ENCODE peak calls at places on chromosomes 2 and 18, in eight cellular contexts. F is T-helper 9 cell; D is GDM1; U is mesothelial cell of epicardium; Z is stimulated activated CD4-positive, alpha-beta T cell treated with anti-CD3 and anti-CD28 coated beads, Interleukin-4, amount 100 ng/mL, for 4 hours; I is stimulated activated CD8-positive, alpha-beta memory T cell treated with anti-CD3 and anti-CD28 coated beads, Interleukin-15, amount 100 ng/mL, for 4 hours; X is adipocyte; W is AG20443. B is an unnamed sample.

GRCh38 chr18:39191931-39192330 is 1626.3 kb upstream of the CELF4 start:
- DNase-seq in I (no peak), D (no peak), W (no peak), X (no peak), U (no peak), Z (no peak), F (no peak), B (no peak)

GRCh38 chr2:58313926-58314325 is 72.8 kb upstream of the FANCL start:
- DNase-seq in U (no peak), D (no peak), W (no peak), I (no peak), Z (no peak), X (no peak), F (no peak), B (no peak)

GRCh38 chr18:55317832-55318231 is 270.2 kb downstream of the TCF4 start:
- DNase-seq in W (no peak), F (no peak), X (peak), Z (no peak), I (no peak), D (no peak), U (no peak), B (no peak)

GRCh38 chr2:38233231-38233983 is 143.7 kb downstream of the ATL2 start:
- DNase-seq in X (peak), U (no peak), I (no peak), F (no peak), W (peak), Z (no peak), D (no peak), B (no peak)

GRCh38 chr2:47631840-47632398 is 151.0 kb upstream of the MSH6 start:
- DNase-seq in F (no peak), D (no peak), W (peak), Z (no peak), I (no peak), X (peak), U (no peak), B (no peak)

GRCh38 chr2:113272463-113272862 is 6.3 kb downstream of the PAX8 start:
- DNase-seq in D (no peak), I (no peak), X (no peak), W (no peak), F (no peak), Z (no peak), U (no peak), B (no peak)

GRCh38 chr2:30233142-30233961 is 2.0 kb downstream of the LBH start:
- DNase-seq in Z (no peak), W (no peak), X (peak), F (no peak), I (no peak), D (no peak), U (no peak), B (no peak)

GRCh38 chr2:134301099-134301970 is 47.5 kb downstream of the MGAT5 start:
- DNase-seq in I (no peak), U (no peak), D (no peak), X (peak), W (peak), F (no peak), Z (no peak), B (peak)

GRCh38 chr2:111954602-111955332 is 56.4 kb downstream of the MERTK start:
- DNase-seq in U (no peak), D (no peak), W (no peak), Z (no peak), X (no peak), I (no peak), F (no peak), B (peak)

GRCh38 chr18:57909620-57910019 is 106.5 kb upstream of the ATP8B1 start:
- DNase-seq in Z (no peak), D (no peak), F (no peak), W (no peak), X (peak), I (no peak), U (no peak), B (no peak)

GRCh38 chr2:62270728-62271127 is 74.8 kb downstream of the B3GNT2 start:
- DNase-seq in F (no peak), D (peak), Z (no peak), I (no peak), W (no peak), X (peak), U (peak), B (no peak)

GRCh38 chr2:102286041-102286440 is 25.3 kb upstream of the IL1RL1 start:
- DNase-seq in F (no peak), U (no peak), I (no peak), X (no peak), Z (no peak), W (no peak), D (no peak), B (no peak)

GRCh38 chr2:207216454-207216853 is 50.7 kb upstream of the KLF7 start:
- DNase-seq in I (no peak), D (no peak), W (no peak), X (no peak), U (no peak), F (no peak), Z (no peak), B (no peak)

GRCh38 chr2:216015722-216016464 is 2.5 kb upstream of the MREG start:
- DNase-seq in F (peak), Z (no peak), D (no peak), U (no peak), X (no peak), I (no peak), W (no peak), B (no peak)

GRCh38 chr2:235001237-235002133 is 49.7 kb downstream of the SH3BP4 start:
- DNase-seq in F (no peak), D (no peak), Z (no peak), X (no peak), U (no peak), I (no peak), W (no peak), B (no peak)

GRCh38 chr2:121282800-121283382 is 2.1 kb downstream of the TFCP2L1 start:
- DNase-seq in U (no peak), F (no peak), D (no peak), I (no peak), Z (no peak), X (no peak), W (no peak), B (no peak)

GRCh38 chr18:78603584-78603983 is 376.0 kb upstream of the SALL3 start:
- DNase-seq in I (no peak), W (no peak), D (no peak), X (no peak), Z (no peak), U (no peak), F (no peak), B (no peak)

GRCh38 chr18:34352385-34353163 is 127.9 kb upstream of the NOL4 start:
- DNase-seq in Z (no peak), D (no peak), X (peak), U (no peak), W (no peak), F (no peak), I (no peak), B (no peak)

GRCh38 chr18:24840640-24841039 is 380.2 kb downstream of the HRH4 start:
- DNase-seq in W (no peak), D (no peak), Z (no peak), U (no peak), F (no peak), X (no peak), I (no peak), B (no peak)

GRCh38 chr2:11180653-11181052 is 25.4 kb downstream of the SLC66A3 start:
- DNase-seq in U (no peak), X (no peak), F (no peak), Z (no peak), D (no peak), W (no peak), I (no peak), B (no peak)

GRCh38 chr2:240701091-240701735 is 9.5 kb downstream of the AQP12A start:
- DNase-seq in U (no peak), F (no peak), I (no peak), X (no peak), W (no peak), D (no peak), Z (no peak), B (no peak)

B was measured in foreskin melanocyte.